ENCODE peak calls at places on chromosomes 11 and 22, in eight cellular contexts. G is kidney epithelial cell; K is EL; V is HCEC 1CT; A is HTR-8/SVneo; P is kidney glomerular epithelial cell; B is central memory CD8-positive, alpha-beta T cell; U is hypothalamus. Y is an unnamed sample.

GRCh38 chr11:45180158-45180887 is 33.9 kb downstream of the PRDM11 start:
- DNase-seq in G (no peak), K (peak), V (no peak), A (peak), P (peak), B (no peak), U (peak), Y (peak)

GRCh38 chr22:46965552-46966494 is 203.4 kb downstream of the TBC1D22A start:
- DNase-seq in G (no peak), K (peak), V (no peak), A (no peak), P (no peak), B (no peak), U (no peak), Y (no peak)

GRCh38 chr11:27677108-27677507 is 23.1 kb downstream of the BDNF start:
- DNase-seq in G (no peak), K (no peak), V (no peak), A (no peak), P (no peak), B (no peak), U (no peak), Y (no peak)

GRCh38 chr22:21764038-21764804 is 28.6 kb upstream of the YPEL1 start:
- DNase-seq in G (no peak), K (no peak), V (no peak), A (no peak), P (no peak), B (no peak), U (no peak), Y (no peak)

GRCh38 chr11:69076129-69076791 is 27.5 kb downstream of the TPCN2 start:
- DNase-seq in G (peak), K (peak), V (no peak), A (no peak), P (no peak), B (no peak), U (no peak), Y (peak)

GRCh38 chr22:46905415-46905814 is 143.0 kb downstream of the TBC1D22A start:
- DNase-seq in G (no peak), K (no peak), V (no peak), A (no peak), P (no peak), B (no peak), U (no peak), Y (no peak)

GRCh38 chr11:123757976-123758375 is 3.7 kb upstream of the OR6X1 start:
- DNase-seq in G (no peak), K (no peak), V (no peak), A (no peak), P (no peak), B (no peak), U (no peak), Y (no peak)

GRCh38 chr22:24180316-24181087 is 785 bp upstream of the SUSD2 start:
- DNase-seq in G (no peak), K (no peak), V (no peak), A (no peak), P (no peak), B (no peak), U (no peak), Y (no peak)

GRCh38 chr11:529740-530411 is 5.5 kb downstream of the HRAS start:
- DNase-seq in G (no peak), K (no peak), V (no peak), A (no peak), P (no peak), B (no peak), U (no peak), Y (no peak)

GRCh38 chr11:134266841-134267251 is 9.3 kb upstream of the GLB1L3 start:
- DNase-seq in G (no peak), K (peak), V (peak), A (no peak), P (no peak), B (no peak), U (no peak), Y (no peak)